ENCODE peak calls at places on chromosomes 4 and X, in nine cellular contexts. M is HCT116, W is fibroblast of the aortic adventitia, E is tibial nerve, C is cardiac fibroblast, H is left ventricle myocardium inferior, Z is LNCaP clone FGC, R is brain microvascular endothelial cell, Y is fibroblast of pulmonary artery. X is an unnamed sample.

GRCh38 chr4:81180916-81181315 is 34.1 kb downstream of the PRKG2 start:
- DNase-seq in Z (no peak), H (no peak), M (no peak), W (peak), C (peak), R (no peak), E (no peak), Y (no peak), X (no peak)

GRCh38 chr4:127967141-127967775 is 2.1 kb downstream of the ABHD18 start:
- DNase-seq in R (no peak), M (no peak), Z (no peak), H (no peak), Y (peak), C (peak), W (no peak), E (no peak), X (peak)

GRCh38 chrX:56766554-56767412 is 37.7 kb downstream of the NBDY start:
- DNase-seq in R (peak), E (no peak), W (peak), Z (no peak), M (no peak), C (peak), H (no peak), Y (peak), X (peak)

GRCh38 chr4:104064650-104065577 is 345.1 kb upstream of the TACR3 start:
- DNase-seq in E (peak), M (peak), Z (peak), C (peak), Y (peak), H (peak), W (peak), R (peak), X (no peak)

GRCh38 chrX:151153086-151153485 is 23.3 kb upstream of the GPR50 start:
- DNase-seq in E (no peak), C (peak), Y (peak), R (peak), M (no peak), Z (no peak), W (peak), H (no peak), X (no peak)

GRCh38 chr4:10096201-10096975 is 20.2 kb downstream of the WDR1 start:
- DNase-seq in R (peak), E (peak), H (peak), M (peak), W (peak), Z (no peak), C (peak), Y (peak), X (peak)

GRCh38 chr4:15294832-15295231 is 133.0 kb upstream of the C1QTNF7 start:
- DNase-seq in Y (no peak), E (no peak), R (no peak), C (no peak), W (no peak), Z (no peak), H (no peak), M (no peak), X (no peak)

GRCh38 chr4:48047896-48048295 is 31.3 kb downstream of the NIPAL1 start:
- DNase-seq in H (peak), Y (no peak), W (peak), C (no peak), R (no peak), E (no peak), Z (peak), M (no peak), X (no peak)

DNA sequence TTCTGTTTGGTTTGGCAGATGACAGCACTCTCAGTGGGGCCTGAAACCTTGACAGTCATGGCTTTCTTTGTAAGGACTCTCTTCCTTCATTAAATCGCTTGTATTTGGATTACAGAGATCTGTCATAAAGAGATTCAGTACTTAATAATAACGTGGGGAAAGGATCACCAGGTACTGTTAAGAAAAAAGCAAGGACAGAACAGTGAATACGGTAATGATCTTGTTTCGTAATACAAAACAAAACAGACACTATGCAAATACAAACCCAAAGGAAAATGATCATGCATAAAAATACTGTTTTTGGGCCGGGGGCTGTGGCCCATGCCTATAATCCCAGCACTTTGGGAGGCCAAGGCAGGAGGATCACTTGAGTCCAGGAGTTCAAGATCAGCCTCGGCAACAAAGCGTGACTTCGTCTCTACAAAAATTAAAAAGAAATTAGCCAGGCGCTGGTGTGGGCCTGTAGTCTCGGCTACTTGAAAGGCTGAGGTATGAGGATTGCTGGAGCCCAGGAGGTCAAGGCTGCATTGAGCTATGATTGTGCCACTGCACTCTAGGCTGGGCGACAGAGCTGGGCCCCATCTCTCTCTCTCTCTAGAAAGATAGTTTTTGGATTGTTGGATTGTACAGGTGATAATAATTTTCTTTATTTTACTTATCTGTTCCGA is 64.6 kb downstream of the TRAPPC11 start:
- DNase-seq in R (no peak), C (no peak), H (no peak), Z (no peak), W (no peak), Y (no peak), M (no peak), E (no peak), X (no peak)
- H3K4me3 ChIP-seq in R (no peak), C (no peak), H (no peak), Z (no peak), W (no peak), Y (no peak), M (no peak), E (peak), X (no peak)

GRCh38 chr4:174216935-174217272 is 66.6 kb downstream of the FBXO8 start:
- DNase-seq in H (no peak), M (no peak), W (no peak), E (no peak), R (no peak), Y (no peak), Z (no peak), C (no peak), X (no peak)
- H3K4me3 ChIP-seq in H (peak), M (no peak), W (peak), E (no peak), R (no peak), Y (peak), Z (no peak), C (no peak), X (peak)

GRCh38 chr4:185019451-185020292 is 1.4 kb downstream of the HELT start:
- DNase-seq in H (no peak), M (no peak), Y (no peak), Z (no peak), W (no peak), C (no peak), R (no peak), E (no peak), X (no peak)

GRCh38 chr4:185018834-185019450 is 652 bp downstream of the HELT start:
- DNase-seq in W (no peak), Y (no peak), H (no peak), C (no peak), R (no peak), Z (no peak), E (no peak), M (no peak), X (peak)

GRCh38 chr4:185016946-185017797 is 1.1 kb upstream of the HELT start:
- DNase-seq in E (no peak), Y (peak), H (no peak), W (peak), Z (no peak), C (no peak), R (no peak), M (no peak), X (no peak)

GRCh38 chr4:185016101-185016940 is 2.0 kb upstream of the HELT start:
- DNase-seq in H (no peak), C (no peak), Y (no peak), M (no peak), E (no peak), Z (no peak), W (no peak), R (no peak), X (no peak)

GRCh38 chr4:185017964-185018772 is at the start of gene HELT:
- DNase-seq in C (no peak), Y (no peak), Z (no peak), W (no peak), H (no peak), M (no peak), R (no peak), E (no peak), X (no peak)
- H3K4me3 ChIP-seq in C (no peak), Y (no peak), Z (peak), W (no peak), H (peak), M (no peak), R (no peak), E (no peak), X (no peak)

GRCh38 chr4:169968999-169969398 is 57.2 kb downstream of the MFAP3L start:
- DNase-seq in M (no peak), Y (peak), W (peak), Z (no peak), E (no peak), C (no peak), H (no peak), R (peak), X (peak)
- H3K4me3 ChIP-seq in M (no peak), Y (no peak), W (no peak), Z (no peak), E (no peak), C (no peak), H (no peak), R (no peak), X (no peak)

GRCh38 chr4:76199664-76200211 is 13.9 kb downstream of the SCARB2 start:
- DNase-seq in H (peak), E (no peak), R (peak), W (no peak), C (peak), M (no peak), Y (peak), Z (no peak), X (no peak)
- H3K4me3 ChIP-seq in H (peak), E (peak), R (no peak), W (no peak), C (no peak), M (no peak), Y (no peak), Z (no peak), X (peak)

GRCh38 chr4:156672492-156672891 is 299.1 kb downstream of the PDGFC start:
- DNase-seq in Y (no peak), E (no peak), Z (no peak), R (no peak), M (no peak), C (peak), W (peak), H (no peak), X (no peak)

GRCh38 chr4:156672924-156673323 is 298.7 kb downstream of the PDGFC start:
- DNase-seq in W (peak), R (no peak), E (no peak), Y (no peak), H (no peak), M (peak), Z (no peak), C (peak), X (peak)

GRCh38 chr4:156677136-156677535 is 294.5 kb downstream of the PDGFC start:
- DNase-seq in Z (peak), W (peak), R (peak), M (peak), Y (peak), C (peak), E (no peak), H (no peak), X (no peak)

GRCh38 chr4:156676116-156676851 is 295.3 kb downstream of the PDGFC start:
- DNase-seq in R (no peak), H (no peak), Z (no peak), C (no peak), M (no peak), Y (no peak), E (no peak), W (no peak), X (peak)

GRCh38 chr4:156673483-156673882 is 298.1 kb downstream of the PDGFC start:
- DNase-seq in H (no peak), R (peak), C (peak), Y (peak), M (no peak), W (peak), E (no peak), Z (no peak), X (no peak)
- H3K4me3 ChIP-seq in H (no peak), R (no peak), C (no peak), Y (no peak), M (peak), W (no peak), E (peak), Z (no peak), X (no peak)